ENCODE peak calls at places on chromosomes 12 and 14, in six cellular contexts. One of them, this sample, is unnamed.

GRCh38 chr14:76768201-76768656 is 7.0 kb downstream of the VASH1 start:
- DNase-seq in IMR-90: no peak
- DNase-seq in keratinocyte: no peak
- DNase-seq in neural progenitor cell: peak; percentile 20
- DNase-seq in OCI-LY7: peak; percentile 8
- DNase-seq in GM23338: peak; percentile 84
- DNase-seq in this sample: no peak

GRCh38 chr12:62659457-62660295 is 193.1 kb downstream of the MON2 start:
- DNase-seq in IMR-90: no peak
- DNase-seq in keratinocyte: no peak
- DNase-seq in neural progenitor cell: peak; percentile 81
- DNase-seq in OCI-LY7: no peak
- DNase-seq in GM23338: peak; percentile 96
- DNase-seq in this sample: no peak

GRCh38 chr12:11143352-11143751 is 8.9 kb upstream of the TAS2R30 start:
- DNase-seq in IMR-90: no peak
- DNase-seq in keratinocyte: no peak
- DNase-seq in neural progenitor cell: no peak
- DNase-seq in OCI-LY7: no peak
- DNase-seq in GM23338: no peak
- DNase-seq in this sample: no peak

GRCh38 chr12:118741196-118741595 is 240.1 kb upstream of the SRRM4 start:
- DNase-seq in IMR-90: no peak
- DNase-seq in keratinocyte: no peak
- DNase-seq in neural progenitor cell: peak; percentile 21
- DNase-seq in OCI-LY7: no peak
- DNase-seq in GM23338: peak; percentile 25
- DNase-seq in this sample: no peak

GRCh38 chr14:56862843-56863242 is 52.6 kb upstream of the OTX2 start:
- DNase-seq in IMR-90: no peak
- DNase-seq in keratinocyte: no peak
- DNase-seq in neural progenitor cell: no peak
- DNase-seq in OCI-LY7: no peak
- DNase-seq in GM23338: no peak
- DNase-seq in this sample: no peak

GRCh38 chr12:3611853-3612703 is 121.1 kb downstream of the PRMT8 start:
- DNase-seq in IMR-90: no peak
- DNase-seq in keratinocyte: no peak
- DNase-seq in neural progenitor cell: no peak
- DNase-seq in OCI-LY7: no peak
- DNase-seq in GM23338: no peak
- DNase-seq in this sample: no peak

GRCh38 chr14:73829526-73830431 is 21.9 kb upstream of the PTGR2 start:
- DNase-seq in IMR-90: peak; percentile 76
- DNase-seq in keratinocyte: no peak
- DNase-seq in neural progenitor cell: no peak
- DNase-seq in OCI-LY7: no peak
- DNase-seq in GM23338: no peak
- DNase-seq in this sample: peak; percentile 81

GRCh38 chr12:101696477-101697196 is 803 bp upstream of the CHPT1 start:
- DNase-seq in IMR-90: no peak
- DNase-seq in keratinocyte: no peak
- DNase-seq in neural progenitor cell: no peak
- DNase-seq in OCI-LY7: peak; percentile 31
- DNase-seq in GM23338: peak; percentile 8
- DNase-seq in this sample: no peak

GRCh38 chr14:73786632-73786941 is 65.0 kb upstream of the PTGR2 start:
- DNase-seq in IMR-90: peak; percentile 40
- DNase-seq in keratinocyte: no peak
- DNase-seq in neural progenitor cell: peak; percentile 77
- DNase-seq in OCI-LY7: peak; percentile 65
- DNase-seq in GM23338: peak; percentile 79
- DNase-seq in this sample: no peak

GRCh38 chr14:104502060-104502459 is 77.5 kb upstream of the C14orf180 start:
- DNase-seq in IMR-90: no peak
- DNase-seq in keratinocyte: no peak
- DNase-seq in neural progenitor cell: no peak
- DNase-seq in OCI-LY7: no peak
- DNase-seq in GM23338: no peak
- DNase-seq in this sample: no peak

GRCh38 chr12:116392061-116392460 is 114.6 kb upstream of the MED13L start:
- DNase-seq in IMR-90: peak; percentile 33
- DNase-seq in keratinocyte: no peak
- DNase-seq in neural progenitor cell: no peak
- DNase-seq in OCI-LY7: no peak
- DNase-seq in GM23338: no peak
- DNase-seq in this sample: no peak

GRCh38 chr12:116390656-116391335 is 113.3 kb upstream of the MED13L start:
- DNase-seq in IMR-90: no peak
- DNase-seq in keratinocyte: no peak
- DNase-seq in neural progenitor cell: no peak
- DNase-seq in OCI-LY7: no peak
- DNase-seq in GM23338: no peak
- DNase-seq in this sample: no peak

GRCh38 chr12:116389326-116389725 is 111.8 kb upstream of the MED13L start:
- DNase-seq in IMR-90: no peak
- DNase-seq in keratinocyte: no peak
- DNase-seq in neural progenitor cell: no peak
- DNase-seq in OCI-LY7: no peak
- DNase-seq in GM23338: no peak
- DNase-seq in this sample: no peak

GRCh38 chr12:116391501-116391900 is 114.0 kb upstream of the MED13L start:
- DNase-seq in IMR-90: no peak
- DNase-seq in keratinocyte: no peak
- DNase-seq in neural progenitor cell: no peak
- DNase-seq in OCI-LY7: no peak
- DNase-seq in GM23338: no peak
- DNase-seq in this sample: no peak

GRCh38 chr12:116389990-116390655 is 112.6 kb upstream of the MED13L start:
- DNase-seq in IMR-90: peak; percentile 98
- DNase-seq in keratinocyte: peak; percentile 95
- DNase-seq in neural progenitor cell: no peak
- DNase-seq in OCI-LY7: no peak
- DNase-seq in GM23338: no peak
- DNase-seq in this sample: peak; percentile 95
- H3K4me2 ChIP-seq in IMR-90: no peak overlapping the region
- H3K4me2 ChIP-seq in keratinocyte: peak overlapping the region; percentile 68
- H3K4me2 ChIP-seq in neural progenitor cell: no peak overlapping the region
- H3K4me2 ChIP-seq in OCI-LY7: no peak overlapping the region
- H3K4me2 ChIP-seq in GM23338: no peak overlapping the region
- H3K4me2 ChIP-seq in this sample: peak overlapping the region; percentile 53

DNA sequence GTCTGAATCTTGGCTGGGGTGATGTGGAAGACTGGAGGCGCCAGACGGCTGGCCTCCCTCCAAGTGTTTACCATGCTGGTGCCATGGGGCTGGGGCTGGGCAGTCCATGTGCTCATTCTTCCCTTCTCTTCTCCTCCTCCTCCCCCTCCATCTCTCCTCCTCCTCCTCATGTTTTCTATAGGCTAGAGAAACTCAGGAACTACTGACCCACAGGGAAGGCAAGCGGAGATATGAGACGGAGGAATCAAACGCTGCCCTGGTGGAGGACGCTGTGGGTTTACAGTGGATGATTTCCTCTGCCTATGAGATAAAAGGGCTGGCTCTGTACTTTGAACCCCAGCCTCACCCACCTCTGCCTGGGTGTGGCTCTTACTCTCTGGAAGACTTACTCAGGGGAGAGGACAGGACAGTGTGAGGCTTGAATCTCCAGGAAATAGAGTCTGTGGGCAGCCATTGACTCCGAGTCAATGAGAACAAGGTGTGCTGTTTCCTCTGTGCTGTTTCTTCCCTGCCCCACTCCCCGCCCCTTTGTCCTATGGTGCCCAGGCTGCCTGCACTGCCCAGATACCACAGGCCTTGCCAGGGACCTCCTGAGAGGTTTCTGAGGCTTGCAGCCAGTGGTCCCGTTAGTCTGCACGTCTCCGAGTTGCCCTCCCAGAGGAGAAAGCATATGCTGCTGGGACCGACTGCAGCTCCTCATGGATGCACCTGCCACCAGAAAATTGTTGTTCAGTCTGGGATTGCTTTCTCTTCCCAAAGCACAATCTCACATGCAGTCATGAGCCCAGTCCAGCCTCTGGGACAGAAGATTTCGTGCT is 132.6 kb upstream of the ARHGAP5 start:
- DNase-seq in IMR-90: no peak
- DNase-seq in keratinocyte: no peak
- DNase-seq in neural progenitor cell: no peak
- DNase-seq in OCI-LY7: no peak
- DNase-seq in GM23338: no peak
- DNase-seq in this sample: no peak
- H2AFZ ChIP-seq in IMR-90: no peak overlapping the region
- H2AFZ ChIP-seq in keratinocyte: peak overlapping the region; percentile 90
- H2AFZ ChIP-seq in neural progenitor cell: no peak overlapping the region
- H2AFZ ChIP-seq in OCI-LY7: peak overlapping the region; percentile 25
- H2AFZ ChIP-seq in GM23338: peak overlapping the region; percentile 88
- H2AFZ ChIP-seq in this sample: no peak overlapping the region

DNA sequence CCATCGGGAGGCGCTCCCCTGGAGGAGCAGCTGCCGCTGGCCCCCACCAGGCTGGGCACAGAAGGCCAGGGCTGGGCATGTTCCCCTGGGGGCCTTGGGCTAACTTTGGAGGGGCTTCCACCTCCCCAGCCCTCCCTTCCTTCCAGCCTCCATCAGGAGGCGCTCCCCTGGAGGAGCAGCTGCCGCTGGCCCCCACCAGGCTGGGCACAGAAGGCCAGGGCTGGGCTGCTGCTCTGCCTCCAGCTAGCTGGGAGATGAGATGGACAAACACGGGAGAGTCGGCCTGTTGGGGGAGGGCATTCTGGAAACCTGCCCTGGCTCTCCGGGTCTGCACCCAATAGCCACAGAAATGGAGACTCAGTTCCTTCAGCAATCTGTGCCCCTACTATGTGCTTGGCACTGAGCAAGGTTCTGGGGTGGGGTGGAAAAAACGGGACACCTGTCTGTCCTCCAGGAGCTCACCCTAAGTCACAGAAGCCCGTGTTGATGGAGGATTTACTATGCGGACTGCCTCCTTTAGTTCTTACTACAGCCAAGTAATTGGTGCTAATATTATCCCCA is 39.0 kb upstream of the CORO1C start:
- DNase-seq in IMR-90: no peak
- DNase-seq in keratinocyte: no peak
- DNase-seq in neural progenitor cell: no peak
- DNase-seq in OCI-LY7: no peak
- DNase-seq in GM23338: no peak
- DNase-seq in this sample: no peak
- H3K4me1 ChIP-seq in IMR-90: peaks cover 8% of the 10 kb centered on the region
- H3K4me1 ChIP-seq in keratinocyte: peaks cover 20% of the 10 kb centered on the region
- H3K4me1 ChIP-seq in neural progenitor cell: peaks cover 12% of the 10 kb centered on the region
- H3K4me1 ChIP-seq in OCI-LY7: peaks cover 43% of the 10 kb centered on the region
- H3K4me1 ChIP-seq in GM23338: no peaks in the 10 kb centered on the region
- H3K4me1 ChIP-seq in this sample: no peaks in the 10 kb centered on the region

DNA sequence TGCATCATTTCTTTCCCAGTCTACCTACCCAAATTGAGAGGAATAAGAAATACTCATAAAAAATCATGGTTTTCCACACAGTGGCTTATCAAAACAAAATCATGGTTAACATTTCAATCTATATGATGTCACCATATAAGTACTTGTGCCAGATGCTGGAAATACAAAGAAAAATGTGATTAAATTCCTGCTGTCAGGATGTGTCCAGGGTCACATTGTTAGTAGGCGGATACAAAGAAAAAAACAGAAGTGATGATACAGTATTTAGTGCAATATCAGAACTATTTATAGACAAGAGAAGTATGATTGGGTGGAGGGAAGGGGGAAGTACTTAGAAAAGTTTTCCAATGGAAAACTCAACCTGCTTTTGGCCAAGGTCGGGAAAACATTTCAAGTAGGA is 47.0 kb upstream of the OR6J1 start:
- DNase-seq in IMR-90: peak; percentile 72
- DNase-seq in keratinocyte: no peak
- DNase-seq in neural progenitor cell: no peak
- DNase-seq in OCI-LY7: no peak
- DNase-seq in GM23338: no peak
- DNase-seq in this sample: no peak
- H3K4me2 ChIP-seq in IMR-90: no peak overlapping the region
- H3K4me2 ChIP-seq in keratinocyte: no peak overlapping the region
- H3K4me2 ChIP-seq in neural progenitor cell: no peak overlapping the region
- H3K4me2 ChIP-seq in OCI-LY7: no peak overlapping the region
- H3K4me2 ChIP-seq in GM23338: no peak overlapping the region
- H3K4me2 ChIP-seq in this sample: no peak overlapping the region

DNA sequence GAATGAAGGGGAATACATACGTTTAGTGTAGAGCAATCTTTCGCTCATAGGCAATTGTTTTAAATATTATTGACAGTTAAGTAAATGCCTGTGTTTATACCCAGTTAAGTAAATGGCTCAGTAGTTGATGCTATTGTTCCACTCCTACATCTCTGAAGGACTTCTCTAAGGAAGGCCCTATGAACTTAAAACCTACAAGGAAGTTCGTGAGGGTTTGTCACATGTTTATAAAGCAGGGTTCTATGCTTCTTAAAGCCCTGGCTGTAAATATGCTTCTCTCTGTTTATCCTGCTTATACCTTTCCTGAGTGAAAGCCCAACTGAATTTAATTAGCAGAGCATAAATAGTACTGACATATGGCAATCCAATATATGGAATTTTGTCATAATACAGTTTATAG is 282.1 kb upstream of the NPAS3 start:
- DNase-seq in IMR-90: no peak
- DNase-seq in keratinocyte: no peak
- DNase-seq in neural progenitor cell: no peak
- DNase-seq in OCI-LY7: no peak
- DNase-seq in GM23338: no peak
- DNase-seq in this sample: no peak
- H2AFZ ChIP-seq in IMR-90: no peak overlapping the region
- H2AFZ ChIP-seq in keratinocyte: no peak overlapping the region
- H2AFZ ChIP-seq in neural progenitor cell: no peak overlapping the region
- H2AFZ ChIP-seq in OCI-LY7: peak overlapping the region; percentile 53
- H2AFZ ChIP-seq in GM23338: peak overlapping the region; percentile 84
- H2AFZ ChIP-seq in this sample: no peak overlapping the region

DNA sequence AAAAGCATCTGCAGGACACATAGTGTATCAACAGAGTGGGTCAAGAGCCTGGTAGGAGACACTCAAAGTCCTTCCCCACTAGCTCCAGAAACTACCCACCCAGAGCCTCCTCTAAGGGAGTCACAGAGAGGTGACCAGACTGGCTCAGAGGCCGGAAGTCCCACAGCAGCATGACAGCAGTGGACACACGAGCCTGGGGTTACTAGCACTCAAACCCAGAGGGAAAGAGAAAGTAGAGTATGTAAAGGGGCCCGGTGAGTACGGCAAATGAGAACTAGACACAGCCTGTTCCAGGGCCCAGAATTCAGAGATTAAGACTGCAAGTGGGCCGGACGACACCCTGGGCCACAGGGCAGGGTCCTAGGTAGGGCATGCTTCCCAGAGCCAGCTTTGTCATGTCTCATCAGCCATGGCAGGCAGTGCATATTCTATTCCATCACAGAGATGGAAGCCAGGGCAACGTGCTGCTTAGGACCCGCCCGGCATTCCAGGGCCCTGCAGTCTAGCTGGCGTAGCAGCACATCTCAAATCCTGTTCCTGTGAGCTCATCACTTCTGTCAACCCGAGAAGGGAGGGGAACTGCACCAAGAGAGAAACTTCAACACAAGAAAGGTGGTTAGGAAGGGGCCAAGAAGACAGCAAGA is 4.2 kb downstream of the IFFO1 start:
- DNase-seq in IMR-90: peak; percentile 72
- DNase-seq in keratinocyte: no peak
- DNase-seq in neural progenitor cell: no peak
- DNase-seq in OCI-LY7: no peak
- DNase-seq in GM23338: no peak
- DNase-seq in this sample: no peak
- H3K4me1 ChIP-seq in IMR-90: peaks cover 54% of the 10 kb centered on the region
- H3K4me1 ChIP-seq in keratinocyte: peaks cover 50% of the 10 kb centered on the region
- H3K4me1 ChIP-seq in neural progenitor cell: peaks cover 10% of the 10 kb centered on the region
- H3K4me1 ChIP-seq in OCI-LY7: peaks cover 21% of the 10 kb centered on the region
- H3K4me1 ChIP-seq in GM23338: peaks cover 12% of the 10 kb centered on the region
- H3K4me1 ChIP-seq in this sample: no peaks in the 10 kb centered on the region

This sample was measured in PC-9.